ENCODE peak calls at places on chromosomes 1 and 21, in six cellular contexts. One of them, this sample, is unnamed.

GRCh38 chr1:64550946-64551345 is 81.0 kb downstream of the CACHD1 start:
- DNase-seq in H9: no peak
- DNase-seq in HCT116: no peak
- DNase-seq in CD8-positive, alpha-beta T cell: no peak
- DNase-seq in mucosa of descending colon: no peak
- DNase-seq in AG09309: no peak
- DNase-seq in this sample: no peak

GRCh38 chr1:182685186-182685585 is 799 bp upstream of the RGS8 start:
- DNase-seq in H9: no peak
- DNase-seq in HCT116: no peak
- DNase-seq in CD8-positive, alpha-beta T cell: no peak
- DNase-seq in mucosa of descending colon: no peak
- DNase-seq in AG09309: no peak
- DNase-seq in this sample: no peak

GRCh38 chr1:227789042-227789880 is 26.2 kb upstream of the PRSS38 start:
- DNase-seq in H9: no peak
- DNase-seq in HCT116: no peak
- DNase-seq in CD8-positive, alpha-beta T cell: no peak
- DNase-seq in mucosa of descending colon: peak
- DNase-seq in AG09309: no peak
- DNase-seq in this sample: no peak

GRCh38 chr1:224676613-224677012 is 60.5 kb downstream of the CNIH3 start:
- DNase-seq in H9: no peak
- DNase-seq in HCT116: no peak
- DNase-seq in CD8-positive, alpha-beta T cell: no peak
- DNase-seq in mucosa of descending colon: no peak
- DNase-seq in AG09309: no peak
- DNase-seq in this sample: no peak

GRCh38 chr1:208166340-208167138 is 77.6 kb downstream of the PLXNA2 start:
- DNase-seq in H9: peak
- DNase-seq in HCT116: no peak
- DNase-seq in CD8-positive, alpha-beta T cell: no peak
- DNase-seq in mucosa of descending colon: no peak
- DNase-seq in AG09309: no peak
- DNase-seq in this sample: no peak

GRCh38 chr1:230459463-230459862 is 33.3 kb upstream of the PGBD5 start:
- DNase-seq in H9: no peak
- DNase-seq in HCT116: no peak
- DNase-seq in CD8-positive, alpha-beta T cell: no peak
- DNase-seq in mucosa of descending colon: no peak
- DNase-seq in AG09309: no peak
- DNase-seq in this sample: peak

GRCh38 chr1:101175474-101175873 is 61.3 kb upstream of the S1PR1 start:
- DNase-seq in H9: no peak
- DNase-seq in HCT116: no peak
- DNase-seq in CD8-positive, alpha-beta T cell: no peak
- DNase-seq in mucosa of descending colon: no peak
- DNase-seq in AG09309: no peak
- DNase-seq in this sample: no peak

GRCh38 chr1:30395631-30396030 is 327.8 kb downstream of the MATN1 start:
- DNase-seq in H9: no peak
- DNase-seq in HCT116: no peak
- DNase-seq in CD8-positive, alpha-beta T cell: no peak
- DNase-seq in mucosa of descending colon: no peak
- DNase-seq in AG09309: no peak
- DNase-seq in this sample: no peak

GRCh38 chr1:180643693-180644092 is 11.9 kb downstream of the XPR1 start:
- DNase-seq in H9: no peak
- DNase-seq in HCT116: no peak
- DNase-seq in CD8-positive, alpha-beta T cell: no peak
- DNase-seq in mucosa of descending colon: no peak
- DNase-seq in AG09309: no peak
- DNase-seq in this sample: no peak

GRCh38 chr1:71743862-71744261 is 538.5 kb downstream of the NEGR1 start:
- DNase-seq in H9: no peak
- DNase-seq in HCT116: no peak
- DNase-seq in CD8-positive, alpha-beta T cell: no peak
- DNase-seq in mucosa of descending colon: no peak
- DNase-seq in AG09309: no peak
- DNase-seq in this sample: no peak

GRCh38 chr1:15851251-15852035 is 3.9 kb downstream of the SPEN start:
- DNase-seq in H9: no peak
- DNase-seq in HCT116: no peak
- DNase-seq in CD8-positive, alpha-beta T cell: no peak
- DNase-seq in mucosa of descending colon: no peak
- DNase-seq in AG09309: no peak
- DNase-seq in this sample: no peak

GRCh38 chr1:164498792-164499191 is 60.2 kb upstream of the PBX1 start:
- DNase-seq in H9: no peak
- DNase-seq in HCT116: no peak
- DNase-seq in CD8-positive, alpha-beta T cell: no peak
- DNase-seq in mucosa of descending colon: no peak
- DNase-seq in AG09309: no peak
- DNase-seq in this sample: no peak

GRCh38 chr1:178232949-178233348 is 139.0 kb downstream of the RASAL2 start:
- DNase-seq in H9: no peak
- DNase-seq in HCT116: no peak
- DNase-seq in CD8-positive, alpha-beta T cell: no peak
- DNase-seq in mucosa of descending colon: no peak
- DNase-seq in AG09309: peak
- DNase-seq in this sample: no peak

GRCh38 chr21:15976807-15977206 is 247.0 kb downstream of the USP25 start:
- DNase-seq in H9: no peak
- DNase-seq in HCT116: no peak
- DNase-seq in CD8-positive, alpha-beta T cell: no peak
- DNase-seq in mucosa of descending colon: no peak
- DNase-seq in AG09309: no peak
- DNase-seq in this sample: peak

GRCh38 chr1:234331511-234331910 is 41.7 kb upstream of the COA6 start:
- DNase-seq in H9: no peak
- DNase-seq in HCT116: no peak
- DNase-seq in CD8-positive, alpha-beta T cell: no peak
- DNase-seq in mucosa of descending colon: no peak
- DNase-seq in AG09309: no peak
- DNase-seq in this sample: no peak

GRCh38 chr1:22527555-22528296 is 35.6 kb upstream of the EPHA8 start:
- DNase-seq in H9: peak
- DNase-seq in HCT116: no peak
- DNase-seq in CD8-positive, alpha-beta T cell: no peak
- DNase-seq in mucosa of descending colon: no peak
- DNase-seq in AG09309: no peak
- DNase-seq in this sample: no peak

GRCh38 chr1:22809783-22810182 is 99.1 kb downstream of the EPHB2 start:
- DNase-seq in H9: no peak
- DNase-seq in HCT116: no peak
- DNase-seq in CD8-positive, alpha-beta T cell: no peak
- DNase-seq in mucosa of descending colon: no peak
- DNase-seq in AG09309: no peak
- DNase-seq in this sample: no peak

GRCh38 chr1:29342351-29342750 is 106.0 kb downstream of the PTPRU start:
- DNase-seq in H9: no peak
- DNase-seq in HCT116: no peak
- DNase-seq in CD8-positive, alpha-beta T cell: no peak
- DNase-seq in mucosa of descending colon: no peak
- DNase-seq in AG09309: no peak
- DNase-seq in this sample: no peak

GRCh38 chr1:61244114-61244513 is 161.8 kb downstream of the NFIA start:
- DNase-seq in H9: no peak
- DNase-seq in HCT116: peak
- DNase-seq in CD8-positive, alpha-beta T cell: no peak
- DNase-seq in mucosa of descending colon: no peak
- DNase-seq in AG09309: peak
- DNase-seq in this sample: no peak

GRCh38 chr1:117656202-117656641 is 50.4 kb downstream of the TENT5C start:
- DNase-seq in H9: no peak
- DNase-seq in HCT116: no peak
- DNase-seq in CD8-positive, alpha-beta T cell: peak
- DNase-seq in mucosa of descending colon: peak
- DNase-seq in AG09309: no peak
- DNase-seq in this sample: no peak

GRCh38 chr1:96710708-96711477 is 10.7 kb upstream of the PTBP2 start:
- DNase-seq in H9: no peak
- DNase-seq in HCT116: no peak
- DNase-seq in CD8-positive, alpha-beta T cell: no peak
- DNase-seq in mucosa of descending colon: no peak
- DNase-seq in AG09309: no peak
- DNase-seq in this sample: no peak

GRCh38 chr1:30192969-30193630 is 530.3 kb downstream of the MATN1 start:
- DNase-seq in H9: no peak
- DNase-seq in HCT116: no peak
- DNase-seq in CD8-positive, alpha-beta T cell: no peak
- DNase-seq in mucosa of descending colon: no peak
- DNase-seq in AG09309: no peak
- DNase-seq in this sample: no peak

GRCh38 chr1:160354388-160354985 is 11.3 kb downstream of the NCSTN start:
- DNase-seq in H9: no peak
- DNase-seq in HCT116: no peak
- DNase-seq in CD8-positive, alpha-beta T cell: no peak
- DNase-seq in mucosa of descending colon: no peak
- DNase-seq in AG09309: no peak
- DNase-seq in this sample: peak

GRCh38 chr1:20202166-20202565 is 15.8 kb upstream of the PLA2G2C start:
- DNase-seq in H9: no peak
- DNase-seq in HCT116: no peak
- DNase-seq in CD8-positive, alpha-beta T cell: no peak
- DNase-seq in mucosa of descending colon: no peak
- DNase-seq in AG09309: no peak
- DNase-seq in this sample: no peak

GRCh38 chr1:35499652-35500176 is 57.5 kb downstream of the KIAA0319L start:
- DNase-seq in H9: no peak
- DNase-seq in HCT116: no peak
- DNase-seq in CD8-positive, alpha-beta T cell: peak
- DNase-seq in mucosa of descending colon: no peak
- DNase-seq in AG09309: no peak
- DNase-seq in this sample: no peak

GRCh38 chr1:21546122-21546825 is 37.1 kb downstream of the ALPL start:
- DNase-seq in H9: no peak
- DNase-seq in HCT116: no peak
- DNase-seq in CD8-positive, alpha-beta T cell: no peak
- DNase-seq in mucosa of descending colon: no peak
- DNase-seq in AG09309: no peak
- DNase-seq in this sample: no peak

GRCh38 chr1:178942285-178943218 is 71.7 kb upstream of the ANGPTL1 start:
- DNase-seq in H9: no peak
- DNase-seq in HCT116: no peak
- DNase-seq in CD8-positive, alpha-beta T cell: no peak
- DNase-seq in mucosa of descending colon: no peak
- DNase-seq in AG09309: no peak
- DNase-seq in this sample: no peak

GRCh38 chr1:94823116-94823515 is 3.0 kb downstream of the SLC44A3 start:
- DNase-seq in H9: no peak
- DNase-seq in HCT116: no peak
- DNase-seq in CD8-positive, alpha-beta T cell: no peak
- DNase-seq in mucosa of descending colon: no peak
- DNase-seq in AG09309: no peak
- DNase-seq in this sample: no peak

GRCh38 chr1:99970713-99971255 is 988 bp downstream of the SLC35A3 start:
- DNase-seq in H9: no peak
- DNase-seq in HCT116: peak
- DNase-seq in CD8-positive, alpha-beta T cell: no peak
- DNase-seq in mucosa of descending colon: no peak
- DNase-seq in AG09309: no peak
- DNase-seq in this sample: no peak

GRCh38 chr1:7783178-7783711 is 846 bp upstream of the PER3 start:
- DNase-seq in H9: peak
- DNase-seq in HCT116: no peak
- DNase-seq in CD8-positive, alpha-beta T cell: peak
- DNase-seq in mucosa of descending colon: peak
- DNase-seq in AG09309: no peak
- DNase-seq in this sample: peak

GRCh38 chr1:207014728-207015127 is 17.8 kb downstream of the C1orf116 start:
- DNase-seq in H9: no peak
- DNase-seq in HCT116: no peak
- DNase-seq in CD8-positive, alpha-beta T cell: no peak
- DNase-seq in mucosa of descending colon: no peak
- DNase-seq in AG09309: no peak
- DNase-seq in this sample: no peak

GRCh38 chr1:240526321-240526720 is 85.6 kb downstream of the GREM2 start:
- DNase-seq in H9: peak
- DNase-seq in HCT116: no peak
- DNase-seq in CD8-positive, alpha-beta T cell: no peak
- DNase-seq in mucosa of descending colon: no peak
- DNase-seq in AG09309: no peak
- DNase-seq in this sample: no peak

GRCh38 chr1:24749257-24749656 is 4.0 kb downstream of the CLIC4 start:
- DNase-seq in H9: no peak
- DNase-seq in HCT116: no peak
- DNase-seq in CD8-positive, alpha-beta T cell: no peak
- DNase-seq in mucosa of descending colon: no peak
- DNase-seq in AG09309: no peak
- DNase-seq in this sample: no peak
- TF ChIP-seq CTCF in H9: no peak
- TF ChIP-seq CTCF in HCT116: no peak
- TF ChIP-seq CTCF in CD8-positive, alpha-beta T cell: no peak
- TF ChIP-seq CTCF in mucosa of descending colon: no peak
- TF ChIP-seq CTCF in AG09309: no peak
- TF ChIP-seq CTCF in this sample: no peak

GRCh38 chr21:44950016-44950326 is 10.1 kb downstream of the SLX9 start:
- DNase-seq in H9: no peak
- DNase-seq in HCT116: no peak
- DNase-seq in CD8-positive, alpha-beta T cell: no peak
- DNase-seq in mucosa of descending colon: no peak
- DNase-seq in AG09309: no peak
- DNase-seq in this sample: no peak
- TF ChIP-seq CTCF in H9: no peak
- TF ChIP-seq CTCF in HCT116: no peak
- TF ChIP-seq CTCF in CD8-positive, alpha-beta T cell: no peak
- TF ChIP-seq CTCF in mucosa of descending colon: no peak
- TF ChIP-seq CTCF in AG09309: no peak
- TF ChIP-seq CTCF in this sample: no peak

GRCh38 chr1:98556521-98557158 is 104.9 kb upstream of the SNX7 start:
- DNase-seq in H9: no peak
- DNase-seq in HCT116: peak
- DNase-seq in CD8-positive, alpha-beta T cell: no peak
- DNase-seq in mucosa of descending colon: no peak
- DNase-seq in AG09309: peak
- DNase-seq in this sample: no peak
- TF ChIP-seq CTCF in H9: peak
- TF ChIP-seq CTCF in HCT116: peak
- TF ChIP-seq CTCF in CD8-positive, alpha-beta T cell: no peak
- TF ChIP-seq CTCF in mucosa of descending colon: peak
- TF ChIP-seq CTCF in AG09309: peak
- TF ChIP-seq CTCF in this sample: no peak

DNA sequence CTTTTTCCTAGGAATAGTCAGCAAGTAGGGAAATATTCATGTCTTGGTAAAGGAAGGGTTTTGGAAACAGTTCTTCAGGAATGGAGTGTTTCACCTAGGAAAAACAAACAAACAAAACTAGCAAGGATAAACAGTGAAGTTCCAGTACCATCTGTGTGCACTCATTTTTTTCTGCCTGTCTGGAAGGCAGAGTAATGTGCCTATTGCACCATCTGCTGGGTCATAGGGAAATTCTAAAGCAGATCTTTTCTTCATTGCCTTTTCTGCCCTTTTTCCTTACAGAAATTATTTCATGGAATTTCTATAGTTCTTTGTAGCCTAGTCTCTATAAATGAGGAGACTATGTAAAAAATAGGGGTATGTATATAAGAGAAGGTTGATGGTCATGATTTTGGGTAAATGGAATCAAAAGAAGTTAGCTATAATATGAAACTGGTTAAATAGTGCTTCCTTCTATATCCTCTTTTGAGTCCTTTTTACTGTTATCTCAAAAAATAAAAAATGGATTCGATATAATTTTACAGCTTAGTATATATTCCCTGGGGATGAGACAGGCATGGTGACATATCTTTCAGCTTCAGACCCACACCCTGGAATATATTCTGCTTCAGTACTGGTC is 3.4 kb upstream of the HRNR start:
- DNase-seq in H9: no peak
- DNase-seq in HCT116: no peak
- DNase-seq in CD8-positive, alpha-beta T cell: no peak
- DNase-seq in mucosa of descending colon: no peak
- DNase-seq in AG09309: peak
- DNase-seq in this sample: no peak
- TF ChIP-seq CTCF in H9: no peak
- TF ChIP-seq CTCF in HCT116: no peak
- TF ChIP-seq CTCF in CD8-positive, alpha-beta T cell: no peak
- TF ChIP-seq CTCF in mucosa of descending colon: no peak
- TF ChIP-seq CTCF in AG09309: peak
- TF ChIP-seq CTCF in this sample: no peak

This sample was measured in Calu3.